ENCODE peak calls at places on chromosomes 16 and 17, in four cellular contexts. C is WTC11, T is K562, P is HepG2. S is an unnamed sample.

GRCh38 chr17:82816358-82816757 is 23.5 kb downstream of the ZNF750 start:
- DNase-seq in T (no peak), P (no peak), C (no peak), S (no peak)

GRCh38 chr17:13597723-13598347 is 3.9 kb downstream of the HS3ST3A1 start:
- DNase-seq in P (peak; percentile 45), C (peak; percentile 19), T (no peak), S (peak; percentile 54)

GRCh38 chr17:62897706-62898105 is 68.3 kb upstream of the TANC2 start:
- DNase-seq in T (no peak), C (no peak), P (no peak), S (no peak)

GRCh38 chr16:76059701-76060100 is 217.5 kb upstream of the CNTNAP4 start:
- DNase-seq in C (no peak), T (no peak), P (no peak), S (no peak)

GRCh38 chr17:18257268-18257681 is 1.3 kb downstream of the FLII start:
- DNase-seq in P (peak; percentile 26), T (no peak), C (peak; percentile 59), S (no peak)

GRCh38 chr16:27458196-27458728 is 56.3 kb downstream of the IL21R start:
- DNase-seq in C (no peak), P (no peak), T (no peak), S (no peak)

GRCh38 chr17:73068322-73069153 is 23.9 kb downstream of the SLC39A11 start:
- DNase-seq in T (no peak), P (peak; percentile 99), C (no peak), S (peak; percentile 59)

GRCh38 chr17:76405967-76406647 is 21.7 kb downstream of the SPHK1 start:
- DNase-seq in T (peak; percentile 89), P (no peak), C (no peak), S (peak; percentile 92)

GRCh38 chr16:72481419-72481818 is 309.5 kb upstream of the PMFBP1 start:
- DNase-seq in P (no peak), T (no peak), C (no peak), S (no peak)

GRCh38 chr17:72151565-72152391 is 31.0 kb downstream of the SOX9 start:
- DNase-seq in P (peak; percentile 97), T (peak; percentile 10), C (peak; percentile 18), S (peak; percentile 66)

GRCh38 chr16:424033-424622 is 1.3 kb upstream of the RAB11FIP3 start:
- DNase-seq in T (no peak), P (peak; percentile 30), C (no peak), S (no peak)

GRCh38 chr16:68190745-68191510 is 45.0 kb downstream of the ESRP2 start:
- DNase-seq in P (peak; percentile 32), C (no peak), T (no peak), S (no peak)

GRCh38 chr16:84448444-84448843 is 56.0 kb downstream of the MEAK7 start:
- DNase-seq in C (no peak), P (no peak), T (no peak), S (no peak)

GRCh38 chr16:29028457-29029167 is 43.8 kb downstream of the LAT start:
- DNase-seq in P (no peak), T (no peak), C (no peak), S (no peak)

GRCh38 chr16:87979352-87979751 is 28.1 kb downstream of the BANP start:
- DNase-seq in T (no peak), P (no peak), C (no peak), S (no peak)

GRCh38 chr16:86048882-86049585 is 150.1 kb downstream of the IRF8 start:
- DNase-seq in C (peak; percentile 61), T (peak; percentile 38), P (no peak), S (no peak)

GRCh38 chr17:39813631-39814030 is 50.5 kb downstream of the IKZF3 start:
- DNase-seq in C (no peak), P (no peak), T (no peak), S (no peak)

GRCh38 chr16:1923299-1924034 is 5.3 kb upstream of the HS3ST6 start:
- DNase-seq in P (peak; percentile 50), C (peak; percentile 66), T (peak; percentile 69), S (peak; percentile 58)
- TF ChIP-seq FOXJ3 in P (no peak), C (no peak), T (no peak), S (no peak)

GRCh38 chr17:81537856-81538555 is 9.8 kb downstream of the FSCN2 start:
- DNase-seq in T (no peak), P (no peak), C (no peak), S (no peak)
- TF ChIP-seq FOXJ3 in T (no peak), P (no peak), C (no peak), S (no peak)

GRCh38 chr16:57382535-57383275 is 10.4 kb downstream of the CX3CL1 start:
- DNase-seq in P (no peak), T (no peak), C (no peak), S (no peak)
- TF ChIP-seq FOXJ3 in P (no peak), T (no peak), C (no peak), S (no peak)

DNA sequence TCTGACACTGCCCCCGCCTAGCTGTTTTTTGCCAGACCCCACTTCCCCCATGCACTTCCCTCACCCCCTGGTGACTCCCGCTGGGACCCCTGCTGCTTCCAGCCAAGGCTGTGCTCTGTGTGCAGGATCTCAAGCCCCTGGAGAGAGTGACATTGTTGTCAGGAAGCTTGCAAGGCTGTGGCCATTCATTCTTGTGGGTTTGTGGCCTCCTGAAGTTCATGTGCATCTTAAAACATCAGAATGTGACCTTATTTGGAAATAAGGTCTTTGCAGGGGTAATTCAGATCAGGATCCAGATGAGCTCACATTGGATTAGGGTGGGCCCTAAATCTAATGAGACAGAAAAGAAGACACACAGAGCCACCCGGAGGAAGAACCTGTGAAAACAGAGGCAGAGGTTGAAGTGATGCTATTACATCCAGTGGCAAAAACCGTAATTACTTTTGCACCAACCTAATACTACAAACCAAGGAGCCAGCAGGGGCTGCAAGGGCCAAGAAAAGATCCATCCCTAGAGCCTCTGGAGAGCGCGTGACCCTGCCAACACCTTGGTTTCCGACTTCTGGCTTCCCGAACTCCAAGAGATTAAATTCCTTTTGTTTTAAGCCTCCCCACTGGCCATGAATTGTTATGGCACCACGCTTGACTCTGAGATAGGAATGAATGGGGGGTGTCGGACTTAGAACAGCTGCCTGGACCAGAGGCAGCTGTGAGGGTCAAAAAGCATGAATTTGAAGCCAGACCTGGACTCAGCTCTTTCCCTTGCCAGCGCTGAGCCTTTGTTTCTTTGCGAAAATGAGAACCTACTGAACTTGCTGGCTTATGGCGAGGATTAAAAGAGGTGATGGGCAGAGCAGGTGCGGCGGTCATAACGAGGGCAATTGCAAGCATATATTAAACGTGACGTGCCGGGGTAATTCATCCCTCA is 75.5 kb downstream of the BMERB1 start:
- DNase-seq in T (no peak), P (no peak), C (no peak), S (peak; percentile 23)
- TF ChIP-seq FOXJ3 in T (no peak), P (no peak), C (no peak), S (no peak)

GRCh38 chr17:4048218-4048617 is 84.0 kb upstream of the ATP2A3 start:
- DNase-seq in C (no peak), P (no peak), T (no peak), S (no peak)

GRCh38 chr17:4049546-4049945 is 85.3 kb upstream of the ATP2A3 start:
- DNase-seq in T (no peak), P (no peak), C (no peak), S (no peak)

GRCh38 chr17:4040784-4041183 is 76.5 kb upstream of the ATP2A3 start:
- DNase-seq in T (no peak), C (no peak), P (no peak), S (no peak)

GRCh38 chr17:4045477-4045876 is 81.2 kb upstream of the ATP2A3 start:
- DNase-seq in C (no peak), T (no peak), P (no peak), S (no peak)

DNA sequence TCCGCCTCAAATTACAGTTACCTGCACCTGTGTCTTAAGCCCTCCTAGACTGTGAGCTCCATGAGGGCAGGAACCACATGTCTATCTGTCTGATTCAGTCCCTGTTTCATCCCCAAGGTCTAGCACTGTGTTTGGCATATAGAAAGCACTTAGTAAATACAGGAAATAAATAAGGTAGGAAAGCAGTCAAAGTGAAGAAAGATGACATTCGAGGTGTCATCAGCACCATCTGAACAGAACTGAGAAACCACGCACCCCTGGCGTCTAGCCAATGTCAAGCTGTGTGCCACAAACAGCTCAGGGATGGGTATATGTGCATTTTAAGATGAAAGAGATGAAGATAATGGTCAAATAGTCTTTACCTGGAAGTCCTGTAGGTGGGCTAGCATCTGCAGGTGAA is 79.6 kb upstream of the ATP2A3 start:
- DNase-seq in T (no peak), C (no peak), P (no peak), S (no peak)
- TF ChIP-seq FOXJ3 in T (no peak), C (no peak), P (no peak), S (no peak)

GRCh38 chr17:7706631-7707354 is 1.8 kb downstream of the EFNB3 start:
- DNase-seq in P (no peak), T (no peak), C (no peak), S (no peak)

GRCh38 chr17:7707858-7708750 is 3.1 kb downstream of the EFNB3 start:
- DNase-seq in C (no peak), P (no peak), T (no peak), S (no peak)

GRCh38 chr17:7705269-7706255 is 560 bp downstream of the EFNB3 start:
- DNase-seq in P (no peak), T (no peak), C (peak; percentile 47), S (peak; percentile 67)

GRCh38 chr17:7709031-7709430 is 4.0 kb downstream of the EFNB3 start:
- DNase-seq in P (no peak), T (no peak), C (no peak), S (no peak)

GRCh38 chr17:7707446-7707845 is 2.4 kb downstream of the EFNB3 start:
- DNase-seq in C (peak; percentile 62), T (no peak), P (no peak), S (peak; percentile 74)
- TF ChIP-seq FOXJ3 in C (no peak), T (no peak), P (no peak), S (no peak)

GRCh38 chr17:81403671-81404534 is 8.6 kb downstream of the BAHCC1 start:
- DNase-seq in T (no peak), C (no peak), P (no peak), S (peak; percentile 73)
- TF ChIP-seq FOXJ3 in T (no peak), C (no peak), P (no peak), S (no peak)

DNA sequence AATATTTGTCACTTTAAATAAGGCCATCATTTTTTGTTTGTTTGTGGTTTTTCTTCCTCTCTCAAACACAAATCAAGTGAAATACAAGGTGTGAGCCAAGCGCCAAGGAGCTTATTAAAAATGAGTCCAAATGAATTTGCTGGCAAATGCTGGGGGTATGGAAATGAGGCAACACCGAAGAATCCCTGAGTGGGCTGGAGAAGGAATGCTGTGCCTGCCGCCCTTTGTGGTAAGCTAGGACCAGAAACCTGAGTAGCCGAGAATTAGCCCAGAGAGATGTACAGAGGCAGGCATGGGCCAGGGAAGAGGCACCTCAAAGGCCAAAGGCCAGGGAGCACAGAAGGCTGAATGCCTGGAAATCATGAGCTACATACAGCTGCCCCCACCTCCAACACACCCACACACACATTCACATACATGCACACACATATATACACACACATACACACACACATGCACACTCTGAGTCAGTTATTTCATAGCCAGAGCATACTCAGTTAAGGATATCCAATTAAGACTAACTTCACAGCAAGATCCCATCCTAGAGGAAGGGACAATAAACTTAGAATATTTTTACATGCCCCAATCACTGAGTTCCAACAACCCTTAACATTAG is 266.1 kb upstream of the DYNLRB2 start:
- DNase-seq in P (no peak), T (no peak), C (no peak), S (no peak)
- TF ChIP-seq FOXJ3 in P (no peak), T (no peak), C (no peak), S (no peak)

S was measured in SK-N-SH.